ENCODE peak calls at places on chromosomes 16 and 17, in ten cellular contexts. One of them, this sample, is unnamed.
A peak's percentile ranks its signal among the peaks of the same experiment; 100 is the strongest.

GRCh38 chr16:78745491-78746019 is 646.1 kb downstream of the WWOX start:
- DNase-seq in GM20000: no peak
- DNase-seq in heart right ventricle: no peak
- DNase-seq in GM23338: no peak
- DNase-seq in esophagus squamous epithelium: no peak
- DNase-seq in esophagus muscularis mucosa: no peak
- DNase-seq in cardiac fibroblast: no peak
- DNase-seq in AG09319: no peak
- DNase-seq in lower leg skin: no peak
- DNase-seq in neural crest cell: no peak
- DNase-seq in this sample: no peak

GRCh38 chr16:72092832-72093447 is 480 bp downstream of the TXNL4B start:
- DNase-seq in AG09319: peak; percentile 22
- DNase-seq in esophagus squamous epithelium: no peak
- DNase-seq in heart right ventricle: no peak
- DNase-seq in GM23338: peak; percentile 45
- DNase-seq in lower leg skin: no peak
- DNase-seq in esophagus muscularis mucosa: no peak
- DNase-seq in GM20000: no peak
- DNase-seq in neural crest cell: no peak
- DNase-seq in cardiac fibroblast: peak; percentile 83
- DNase-seq in this sample: no peak

GRCh38 chr17:3827124-3827773 is 18.8 kb downstream of the NCBP3 start:
- DNase-seq in AG09319: no peak
- DNase-seq in esophagus squamous epithelium: no peak
- DNase-seq in neural crest cell: peak; percentile 59
- DNase-seq in GM20000: peak; percentile 49
- DNase-seq in GM23338: peak; percentile 90
- DNase-seq in esophagus muscularis mucosa: no peak
- DNase-seq in lower leg skin: peak; percentile 45
- DNase-seq in cardiac fibroblast: peak; percentile 81
- DNase-seq in heart right ventricle: no peak
- DNase-seq in this sample: no peak

GRCh38 chr16:17724242-17724898 is 253.6 kb upstream of the XYLT1 start:
- DNase-seq in heart right ventricle: no peak
- DNase-seq in AG09319: peak; percentile 23
- DNase-seq in esophagus muscularis mucosa: no peak
- DNase-seq in esophagus squamous epithelium: no peak
- DNase-seq in lower leg skin: no peak
- DNase-seq in GM23338: no peak
- DNase-seq in neural crest cell: no peak
- DNase-seq in cardiac fibroblast: peak; percentile 2
- DNase-seq in GM20000: no peak
- DNase-seq in this sample: no peak

GRCh38 chr17:35748979-35749378 is 4.1 kb downstream of the GAS2L2 start:
- DNase-seq in AG09319: no peak
- DNase-seq in GM20000: no peak
- DNase-seq in esophagus squamous epithelium: no peak
- DNase-seq in heart right ventricle: no peak
- DNase-seq in GM23338: no peak
- DNase-seq in lower leg skin: no peak
- DNase-seq in neural crest cell: no peak
- DNase-seq in cardiac fibroblast: no peak
- DNase-seq in esophagus muscularis mucosa: no peak
- DNase-seq in this sample: no peak

GRCh38 chr17:4703330-4703691 is 626 bp downstream of the PELP1 start:
- DNase-seq in cardiac fibroblast: no peak
- DNase-seq in GM20000: no peak
- DNase-seq in lower leg skin: no peak
- DNase-seq in AG09319: no peak
- DNase-seq in esophagus squamous epithelium: no peak
- DNase-seq in neural crest cell: no peak
- DNase-seq in heart right ventricle: no peak
- DNase-seq in esophagus muscularis mucosa: no peak
- DNase-seq in GM23338: no peak
- DNase-seq in this sample: no peak

GRCh38 chr17:71910002-71910401 is 210.8 kb upstream of the SOX9 start:
- DNase-seq in lower leg skin: no peak
- DNase-seq in neural crest cell: no peak
- DNase-seq in cardiac fibroblast: no peak
- DNase-seq in heart right ventricle: no peak
- DNase-seq in GM23338: no peak
- DNase-seq in AG09319: no peak
- DNase-seq in GM20000: no peak
- DNase-seq in esophagus squamous epithelium: no peak
- DNase-seq in esophagus muscularis mucosa: no peak
- DNase-seq in this sample: no peak

GRCh38 chr16:29699324-29700219 is 20.6 kb downstream of the QPRT start:
- DNase-seq in GM20000: no peak
- DNase-seq in GM23338: no peak
- DNase-seq in esophagus squamous epithelium: no peak
- DNase-seq in AG09319: no peak
- DNase-seq in neural crest cell: no peak
- DNase-seq in heart right ventricle: no peak
- DNase-seq in lower leg skin: no peak
- DNase-seq in esophagus muscularis mucosa: no peak
- DNase-seq in cardiac fibroblast: no peak
- DNase-seq in this sample: no peak

GRCh38 chr17:9004132-9004960 is 17.0 kb upstream of the NTN1 start:
- DNase-seq in neural crest cell: peak; percentile 12
- DNase-seq in esophagus muscularis mucosa: no peak
- DNase-seq in lower leg skin: no peak
- DNase-seq in AG09319: no peak
- DNase-seq in cardiac fibroblast: no peak
- DNase-seq in heart right ventricle: no peak
- DNase-seq in esophagus squamous epithelium: no peak
- DNase-seq in GM20000: peak; percentile 51
- DNase-seq in GM23338: peak; percentile 68
- DNase-seq in this sample: no peak

DNA sequence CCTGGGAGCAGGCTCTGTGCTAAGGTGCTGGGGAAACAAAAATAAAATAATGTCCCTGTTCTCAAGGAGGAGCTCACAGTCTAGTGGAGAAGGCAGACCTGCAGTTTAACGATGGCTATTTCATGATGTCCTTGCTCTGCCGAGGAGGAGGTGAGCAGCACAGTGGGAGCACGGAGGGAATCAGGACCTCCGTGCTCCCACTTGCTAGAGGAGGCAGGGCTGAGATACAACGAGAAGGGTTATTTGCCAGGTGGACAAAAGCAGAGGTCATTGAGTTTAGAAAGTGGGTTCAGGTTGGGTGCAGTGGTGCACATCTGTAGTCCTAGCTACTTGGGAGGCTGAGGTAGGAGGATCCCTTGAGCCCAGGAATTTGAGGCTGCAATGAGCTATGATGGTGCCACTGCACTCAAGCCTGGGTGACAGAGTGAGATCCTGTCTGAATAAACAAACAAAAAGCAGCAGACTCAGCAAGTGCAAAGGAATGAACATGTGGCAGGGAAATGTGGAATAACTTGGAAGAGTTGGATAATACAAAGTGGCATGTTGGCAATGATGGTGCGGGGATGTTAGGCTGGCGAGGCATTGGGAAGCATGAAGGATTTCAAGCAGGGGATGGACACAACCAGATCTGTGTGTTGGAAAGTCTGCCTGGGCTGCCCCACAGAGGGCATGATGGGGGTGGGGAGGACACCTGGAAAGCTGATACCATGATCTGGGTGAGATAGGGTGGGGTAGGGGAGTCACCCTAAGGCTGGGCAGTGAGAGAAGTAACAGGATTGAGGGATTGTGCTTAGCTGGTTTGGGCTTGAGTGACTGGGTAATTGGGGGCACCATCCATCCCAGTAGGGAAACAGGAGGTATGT is 12.8 kb upstream of the TNS4 start:
- DNase-seq in neural crest cell: no peak
- DNase-seq in GM23338: no peak
- DNase-seq in esophagus squamous epithelium: no peak
- DNase-seq in esophagus muscularis mucosa: no peak
- DNase-seq in heart right ventricle: no peak
- DNase-seq in AG09319: no peak
- DNase-seq in GM20000: no peak
- DNase-seq in lower leg skin: no peak
- DNase-seq in cardiac fibroblast: no peak
- DNase-seq in this sample: no peak
- TF ChIP-seq CTCF in neural crest cell: no peak
- TF ChIP-seq CTCF in GM23338: no peak
- TF ChIP-seq CTCF in esophagus squamous epithelium: no peak
- TF ChIP-seq CTCF in esophagus muscularis mucosa: no peak
- TF ChIP-seq CTCF in heart right ventricle: no peak
- TF ChIP-seq CTCF in AG09319: no peak
- TF ChIP-seq CTCF in GM20000: no peak
- TF ChIP-seq CTCF in lower leg skin: no peak
- TF ChIP-seq CTCF in cardiac fibroblast: no peak
- TF ChIP-seq CTCF in this sample: no peak

GRCh38 chr17:17774009-17774881 is 62.5 kb downstream of the SREBF1 start:
- DNase-seq in AG09319: no peak
- DNase-seq in cardiac fibroblast: peak; percentile 54
- DNase-seq in GM23338: peak; percentile 55
- DNase-seq in esophagus squamous epithelium: no peak
- DNase-seq in neural crest cell: no peak
- DNase-seq in lower leg skin: no peak
- DNase-seq in heart right ventricle: no peak
- DNase-seq in esophagus muscularis mucosa: peak; percentile 95
- DNase-seq in GM20000: no peak
- DNase-seq in this sample: no peak
- TF ChIP-seq CTCF in AG09319: peak; percentile 20
- TF ChIP-seq CTCF in cardiac fibroblast: peak; percentile 41
- TF ChIP-seq CTCF in GM23338: peak; percentile 58
- TF ChIP-seq CTCF in esophagus squamous epithelium: peak; percentile 64
- TF ChIP-seq CTCF in neural crest cell: no peak
- TF ChIP-seq CTCF in lower leg skin: no peak
- TF ChIP-seq CTCF in heart right ventricle: peak; percentile 18
- TF ChIP-seq CTCF in esophagus muscularis mucosa: peak; percentile 69
- TF ChIP-seq CTCF in GM20000: no peak
- TF ChIP-seq CTCF in this sample: no peak

GRCh38 chr16:74724820-74725549 is 24.3 kb upstream of the MLKL start:
- DNase-seq in heart right ventricle: no peak
- DNase-seq in cardiac fibroblast: peak; percentile 51
- DNase-seq in lower leg skin: no peak
- DNase-seq in GM23338: no peak
- DNase-seq in AG09319: no peak
- DNase-seq in esophagus squamous epithelium: no peak
- DNase-seq in esophagus muscularis mucosa: no peak
- DNase-seq in GM20000: no peak
- DNase-seq in neural crest cell: peak; percentile 21
- DNase-seq in this sample: peak; percentile 65
- TF ChIP-seq CTCF in heart right ventricle: no peak
- TF ChIP-seq CTCF in cardiac fibroblast: peak; percentile 34
- TF ChIP-seq CTCF in lower leg skin: no peak
- TF ChIP-seq CTCF in GM23338: no peak
- TF ChIP-seq CTCF in AG09319: peak; percentile 8
- TF ChIP-seq CTCF in esophagus squamous epithelium: no peak
- TF ChIP-seq CTCF in esophagus muscularis mucosa: no peak
- TF ChIP-seq CTCF in GM20000: no peak
- TF ChIP-seq CTCF in neural crest cell: no peak
- TF ChIP-seq CTCF in this sample: peak; percentile 46

GRCh38 chr17:34533811-34534527 is 45.4 kb upstream of the TMEM132E start:
- DNase-seq in lower leg skin: no peak
- DNase-seq in GM23338: no peak
- DNase-seq in esophagus muscularis mucosa: no peak
- DNase-seq in GM20000: no peak
- DNase-seq in neural crest cell: no peak
- DNase-seq in esophagus squamous epithelium: no peak
- DNase-seq in heart right ventricle: no peak
- DNase-seq in cardiac fibroblast: no peak
- DNase-seq in AG09319: no peak
- DNase-seq in this sample: no peak

GRCh38 chr17:34527121-34527907 is 52.1 kb upstream of the TMEM132E start:
- DNase-seq in neural crest cell: no peak
- DNase-seq in esophagus muscularis mucosa: no peak
- DNase-seq in esophagus squamous epithelium: no peak
- DNase-seq in AG09319: no peak
- DNase-seq in cardiac fibroblast: no peak
- DNase-seq in GM20000: no peak
- DNase-seq in GM23338: no peak
- DNase-seq in lower leg skin: no peak
- DNase-seq in heart right ventricle: no peak
- DNase-seq in this sample: no peak

GRCh38 chr17:34527908-34528470 is 51.4 kb upstream of the TMEM132E start:
- DNase-seq in heart right ventricle: no peak
- DNase-seq in neural crest cell: no peak
- DNase-seq in esophagus muscularis mucosa: no peak
- DNase-seq in lower leg skin: no peak
- DNase-seq in AG09319: no peak
- DNase-seq in cardiac fibroblast: no peak
- DNase-seq in GM23338: peak; percentile 89
- DNase-seq in GM20000: no peak
- DNase-seq in esophagus squamous epithelium: no peak
- DNase-seq in this sample: no peak
- TF ChIP-seq CTCF in heart right ventricle: no peak
- TF ChIP-seq CTCF in neural crest cell: peak; percentile 37
- TF ChIP-seq CTCF in esophagus muscularis mucosa: no peak
- TF ChIP-seq CTCF in lower leg skin: no peak
- TF ChIP-seq CTCF in AG09319: no peak
- TF ChIP-seq CTCF in cardiac fibroblast: no peak
- TF ChIP-seq CTCF in GM23338: peak; percentile 80
- TF ChIP-seq CTCF in GM20000: no peak
- TF ChIP-seq CTCF in esophagus squamous epithelium: no peak
- TF ChIP-seq CTCF in this sample: peak; percentile 47

DNA sequence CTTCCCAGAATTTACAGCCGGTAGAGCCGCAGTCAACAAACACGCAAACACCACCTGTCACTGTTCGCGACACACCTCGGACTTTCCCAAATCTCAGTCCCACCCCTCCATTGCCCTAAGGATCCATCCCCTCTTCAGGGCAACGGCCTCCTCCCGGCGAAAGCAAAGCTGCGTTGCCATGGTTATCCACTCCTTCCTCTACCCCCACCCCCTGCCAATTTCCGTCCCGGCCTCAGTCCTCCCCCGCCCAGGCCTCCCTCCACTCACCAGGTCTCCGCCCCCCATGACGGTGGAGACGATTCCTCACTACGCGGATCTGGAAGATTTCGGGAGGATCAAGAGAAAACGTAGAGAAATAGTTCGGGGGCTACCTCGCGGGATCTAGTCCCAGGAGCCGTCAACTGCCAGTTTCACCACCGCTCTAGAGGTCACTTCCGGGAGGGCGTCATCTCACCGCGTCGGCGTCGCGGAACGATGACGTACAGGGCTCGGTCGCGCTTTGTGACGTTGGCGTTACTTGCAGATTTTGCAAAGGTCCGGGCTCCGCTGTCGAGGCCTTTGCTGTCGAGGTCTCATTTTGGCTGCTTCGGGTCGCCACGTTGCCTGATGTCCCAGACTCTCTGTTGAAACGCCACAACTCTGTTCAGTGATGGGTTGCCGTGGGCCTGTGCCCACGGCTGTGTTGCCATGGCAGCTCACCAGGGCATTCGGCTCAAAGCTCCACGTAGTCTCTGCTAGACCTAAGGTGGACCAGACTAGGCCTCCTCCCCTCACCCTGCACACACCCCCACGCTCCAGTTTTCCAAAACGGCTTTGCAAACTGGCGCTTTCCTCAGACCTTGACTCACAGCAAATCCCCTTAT is at the start of gene CWC25:
- DNase-seq in heart right ventricle: peak; percentile 95
- DNase-seq in esophagus muscularis mucosa: peak; percentile 100
- DNase-seq in lower leg skin: peak; percentile 97
- DNase-seq in GM23338: peak; percentile 92
- DNase-seq in neural crest cell: peak; percentile 98
- DNase-seq in GM20000: peak; percentile 90
- DNase-seq in AG09319: peak; percentile 92
- DNase-seq in cardiac fibroblast: peak; percentile 98
- DNase-seq in esophagus squamous epithelium: peak; percentile 61
- DNase-seq in this sample: peak; percentile 98
- TF ChIP-seq CTCF in heart right ventricle: no peak
- TF ChIP-seq CTCF in esophagus muscularis mucosa: no peak
- TF ChIP-seq CTCF in lower leg skin: no peak
- TF ChIP-seq CTCF in GM23338: no peak
- TF ChIP-seq CTCF in neural crest cell: no peak
- TF ChIP-seq CTCF in GM20000: no peak
- TF ChIP-seq CTCF in AG09319: no peak
- TF ChIP-seq CTCF in cardiac fibroblast: no peak
- TF ChIP-seq CTCF in esophagus squamous epithelium: no peak
- TF ChIP-seq CTCF in this sample: no peak

This sample was measured in type B pancreatic cell.